ENCODE peak calls at places on chromosomes 5 and 9, in four cellular contexts. One of them, this sample, is unnamed. For H3K36me3, the result is how much of the 10 kb centered on the place peaks cover.

GRCh38 chr9:696332-697090 is 145.0 kb upstream of the DMRT1 start:
- DNase-seq in HCT116: no peak
- DNase-seq in CD4-positive, alpha-beta memory T cell: no peak
- DNase-seq in hepatocyte: peak
- DNase-seq in this sample: peak

GRCh38 chr5:62948294-62948693 is 369.7 kb downstream of the LRRC70 start:
- DNase-seq in CD4-positive, alpha-beta memory T cell: no peak
- DNase-seq in hepatocyte: no peak
- DNase-seq in HCT116: no peak
- DNase-seq in this sample: no peak

GRCh38 chr9:105887679-105888078 is 193.3 kb downstream of the TMEM38B start:
- DNase-seq in hepatocyte: no peak
- DNase-seq in HCT116: no peak
- DNase-seq in CD4-positive, alpha-beta memory T cell: no peak
- DNase-seq in this sample: no peak

GRCh38 chr9:126612329-126612812 is 1.4 kb upstream of the LMX1B start:
- DNase-seq in hepatocyte: no peak
- DNase-seq in HCT116: no peak
- DNase-seq in CD4-positive, alpha-beta memory T cell: no peak
- DNase-seq in this sample: peak

GRCh38 chr9:108057421-108058136 is 568.0 kb upstream of the KLF4 start:
- DNase-seq in CD4-positive, alpha-beta memory T cell: no peak
- DNase-seq in HCT116: no peak
- DNase-seq in hepatocyte: peak
- DNase-seq in this sample: no peak

GRCh38 chr9:129197978-129198736 is 20.1 kb upstream of the IER5L start:
- DNase-seq in CD4-positive, alpha-beta memory T cell: no peak
- DNase-seq in hepatocyte: peak
- DNase-seq in HCT116: no peak
- DNase-seq in this sample: no peak

GRCh38 chr5:151093476-151093889 is 12.6 kb upstream of the TNIP1 start:
- DNase-seq in HCT116: no peak
- DNase-seq in CD4-positive, alpha-beta memory T cell: no peak
- DNase-seq in hepatocyte: peak
- DNase-seq in this sample: peak

GRCh38 chr9:112631313-112631712 is 86.6 kb downstream of the INIP start:
- DNase-seq in HCT116: no peak
- DNase-seq in CD4-positive, alpha-beta memory T cell: no peak
- DNase-seq in hepatocyte: no peak
- DNase-seq in this sample: peak

GRCh38 chr5:8114597-8115266 is 245.8 kb downstream of the MTRR start:
- DNase-seq in CD4-positive, alpha-beta memory T cell: no peak
- DNase-seq in hepatocyte: no peak
- DNase-seq in HCT116: no peak
- DNase-seq in this sample: peak

GRCh38 chr5:1093361-1093760 is 18.5 kb downstream of the SLC12A7 start:
- DNase-seq in CD4-positive, alpha-beta memory T cell: no peak
- DNase-seq in HCT116: no peak
- DNase-seq in hepatocyte: no peak
- DNase-seq in this sample: no peak

GRCh38 chr9:36625006-36625600 is 52.4 kb downstream of the MELK start:
- DNase-seq in CD4-positive, alpha-beta memory T cell: no peak
- DNase-seq in hepatocyte: peak
- DNase-seq in HCT116: peak
- DNase-seq in this sample: no peak

GRCh38 chr5:114789773-114790402 is 379.8 kb downstream of the TRIM36 start:
- DNase-seq in HCT116: peak
- DNase-seq in CD4-positive, alpha-beta memory T cell: no peak
- DNase-seq in hepatocyte: peak
- DNase-seq in this sample: peak

GRCh38 chr5:115685480-115685879 is 59.6 kb upstream of the TMED7 start:
- DNase-seq in HCT116: no peak
- DNase-seq in hepatocyte: no peak
- DNase-seq in CD4-positive, alpha-beta memory T cell: no peak
- DNase-seq in this sample: no peak

GRCh38 chr5:28810751-28811136 is 1772.4 kb upstream of the CDH9 start:
- DNase-seq in CD4-positive, alpha-beta memory T cell: no peak
- DNase-seq in hepatocyte: no peak
- DNase-seq in HCT116: no peak
- DNase-seq in this sample: no peak

GRCh38 chr5:54443264-54443663 is 12.2 kb upstream of the HSPB3 start:
- DNase-seq in CD4-positive, alpha-beta memory T cell: no peak
- DNase-seq in HCT116: peak
- DNase-seq in hepatocyte: no peak
- DNase-seq in this sample: no peak

GRCh38 chr5:107104040-107104773 is 566.5 kb downstream of the EFNA5 start:
- DNase-seq in HCT116: no peak
- DNase-seq in CD4-positive, alpha-beta memory T cell: no peak
- DNase-seq in hepatocyte: no peak
- DNase-seq in this sample: no peak

GRCh38 chr5:146040559-146040958 is 64.8 kb downstream of the PLAC8L1 start:
- DNase-seq in CD4-positive, alpha-beta memory T cell: no peak
- DNase-seq in HCT116: no peak
- DNase-seq in hepatocyte: no peak
- DNase-seq in this sample: no peak

GRCh38 chr9:761793-762190 is 79.7 kb upstream of the DMRT1 start:
- DNase-seq in CD4-positive, alpha-beta memory T cell: no peak
- DNase-seq in hepatocyte: no peak
- DNase-seq in HCT116: no peak
- DNase-seq in this sample: no peak

GRCh38 chr9:91761362-91761761 is 188.7 kb downstream of the ROR2 start:
- DNase-seq in CD4-positive, alpha-beta memory T cell: no peak
- DNase-seq in hepatocyte: no peak
- DNase-seq in HCT116: no peak
- DNase-seq in this sample: no peak

GRCh38 chr5:93741136-93741811 is at the start of gene POU5F2:
- DNase-seq in CD4-positive, alpha-beta memory T cell: no peak
- DNase-seq in hepatocyte: no peak
- DNase-seq in HCT116: no peak
- DNase-seq in this sample: no peak

GRCh38 chr5:76679231-76679630 is 36.7 kb upstream of the F2R start:
- DNase-seq in CD4-positive, alpha-beta memory T cell: no peak
- DNase-seq in hepatocyte: no peak
- DNase-seq in HCT116: no peak
- DNase-seq in this sample: no peak

GRCh38 chr5:80825780-80826460 is 134.2 kb upstream of the RASGRF2 start:
- DNase-seq in hepatocyte: no peak
- DNase-seq in CD4-positive, alpha-beta memory T cell: no peak
- DNase-seq in HCT116: no peak
- DNase-seq in this sample: no peak

DNA sequence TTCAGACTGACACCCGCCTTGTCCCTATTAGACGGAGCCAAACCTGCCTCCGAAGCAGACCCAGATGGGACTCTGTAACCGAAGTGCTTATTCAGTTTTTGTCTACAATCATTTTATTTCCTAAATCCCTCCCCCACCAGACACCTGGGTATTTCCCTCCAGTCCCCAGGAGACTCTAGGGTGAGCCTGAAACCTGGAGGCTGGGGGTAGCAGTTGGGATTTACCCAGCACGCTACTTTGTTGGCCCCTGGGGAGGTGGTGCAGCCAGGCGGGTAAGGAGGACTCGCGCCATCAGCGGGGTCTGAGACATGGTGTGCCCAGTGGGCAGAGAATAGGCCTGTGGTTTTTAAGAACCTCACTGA is 1.3 kb upstream of the LHX2 start:
- DNase-seq in hepatocyte: no peak
- DNase-seq in HCT116: no peak
- DNase-seq in CD4-positive, alpha-beta memory T cell: no peak
- DNase-seq in this sample: no peak
- H3K4me3 ChIP-seq in hepatocyte: no peak
- H3K4me3 ChIP-seq in HCT116: no peak
- H3K4me3 ChIP-seq in CD4-positive, alpha-beta memory T cell: no peak
- H3K4me3 ChIP-seq in this sample: no peak

GRCh38 chr5:175493260-175493659 is 14.9 kb downstream of the SFXN1 start:
- DNase-seq in HCT116: no peak
- DNase-seq in hepatocyte: no peak
- DNase-seq in CD4-positive, alpha-beta memory T cell: no peak
- DNase-seq in this sample: no peak

GRCh38 chr5:175494271-175495183 is 16.2 kb downstream of the SFXN1 start:
- DNase-seq in HCT116: no peak
- DNase-seq in CD4-positive, alpha-beta memory T cell: no peak
- DNase-seq in hepatocyte: no peak
- DNase-seq in this sample: no peak

GRCh38 chr5:175491223-175491622 is 12.9 kb downstream of the SFXN1 start:
- DNase-seq in HCT116: no peak
- DNase-seq in hepatocyte: no peak
- DNase-seq in CD4-positive, alpha-beta memory T cell: no peak
- DNase-seq in this sample: no peak

GRCh38 chr5:175489693-175490443 is 11.5 kb downstream of the SFXN1 start:
- DNase-seq in HCT116: no peak
- DNase-seq in hepatocyte: no peak
- DNase-seq in CD4-positive, alpha-beta memory T cell: no peak
- DNase-seq in this sample: no peak

DNA sequence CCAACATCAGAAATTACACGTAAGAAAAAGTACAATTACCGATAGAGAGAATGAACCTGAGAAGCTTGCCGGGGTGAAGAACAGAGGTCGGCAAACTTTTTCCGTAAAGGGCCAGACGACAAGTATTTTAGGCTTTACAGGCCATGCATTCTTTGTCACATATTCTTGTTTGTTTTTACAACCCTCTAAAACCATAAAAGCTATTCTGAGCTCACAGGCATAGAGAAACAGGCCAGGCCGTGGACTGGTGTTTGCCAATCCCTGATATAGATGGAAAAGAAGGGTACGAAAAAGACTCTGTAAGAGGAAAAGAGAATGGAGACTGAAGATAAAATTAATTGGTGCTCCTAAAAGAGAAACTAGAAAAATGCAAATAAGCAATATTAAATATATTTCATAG is 15.4 kb downstream of the SFXN1 start:
- DNase-seq in hepatocyte: no peak
- DNase-seq in CD4-positive, alpha-beta memory T cell: no peak
- DNase-seq in HCT116: no peak
- DNase-seq in this sample: no peak
- H3K36me3 ChIP-seq in hepatocyte: under half
- H3K36me3 ChIP-seq in CD4-positive, alpha-beta memory T cell: under half
- H3K36me3 ChIP-seq in HCT116: under half
- H3K36me3 ChIP-seq in this sample: under half

GRCh38 chr5:159095218-159095617 is 4.5 kb downstream of the EBF1 start:
- DNase-seq in hepatocyte: no peak
- DNase-seq in HCT116: no peak
- DNase-seq in CD4-positive, alpha-beta memory T cell: no peak
- DNase-seq in this sample: no peak
- H3K4me3 ChIP-seq in hepatocyte: no peak
- H3K4me3 ChIP-seq in HCT116: no peak
- H3K4me3 ChIP-seq in CD4-positive, alpha-beta memory T cell: no peak
- H3K4me3 ChIP-seq in this sample: no peak

GRCh38 chr5:31534527-31535046 is 2.5 kb downstream of the C5orf22 start:
- DNase-seq in HCT116: no peak
- DNase-seq in CD4-positive, alpha-beta memory T cell: no peak
- DNase-seq in hepatocyte: no peak
- DNase-seq in this sample: no peak
- H3K36me3 ChIP-seq in HCT116: under half
- H3K36me3 ChIP-seq in CD4-positive, alpha-beta memory T cell: under half
- H3K36me3 ChIP-seq in hepatocyte: under half
- H3K36me3 ChIP-seq in this sample: under half

GRCh38 chr5:10559151-10559550 is 4.7 kb upstream of the ANKRD33B start:
- DNase-seq in hepatocyte: no peak
- DNase-seq in HCT116: no peak
- DNase-seq in CD4-positive, alpha-beta memory T cell: no peak
- DNase-seq in this sample: no peak
- H3K4me3 ChIP-seq in hepatocyte: no peak
- H3K4me3 ChIP-seq in HCT116: no peak
- H3K4me3 ChIP-seq in CD4-positive, alpha-beta memory T cell: no peak
- H3K4me3 ChIP-seq in this sample: no peak

DNA sequence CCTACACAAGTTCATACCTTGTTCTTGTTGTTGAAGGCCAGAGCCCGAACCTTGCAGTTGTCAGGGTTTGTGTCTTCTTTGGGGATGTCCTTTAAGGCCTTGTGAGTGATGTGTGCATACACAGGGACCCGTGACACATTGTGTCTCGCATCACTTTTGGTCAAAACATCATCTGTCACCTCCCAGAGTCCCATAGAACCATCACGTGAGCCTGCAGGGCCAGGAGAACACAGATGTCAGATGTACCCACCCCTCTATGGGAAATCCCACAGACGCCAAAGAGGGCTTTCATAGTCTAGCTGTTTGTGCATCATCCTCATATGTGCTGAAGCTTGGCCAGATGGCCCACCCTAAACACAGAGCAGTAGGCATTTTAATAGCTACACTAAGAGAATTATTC is 28.2 kb downstream of the DCAF12 start:
- DNase-seq in HCT116: no peak
- DNase-seq in CD4-positive, alpha-beta memory T cell: no peak
- DNase-seq in hepatocyte: no peak
- DNase-seq in this sample: no peak
- H3K36me3 ChIP-seq in HCT116: under half
- H3K36me3 ChIP-seq in CD4-positive, alpha-beta memory T cell: under half
- H3K36me3 ChIP-seq in hepatocyte: under half
- H3K36me3 ChIP-seq in this sample: under half

DNA sequence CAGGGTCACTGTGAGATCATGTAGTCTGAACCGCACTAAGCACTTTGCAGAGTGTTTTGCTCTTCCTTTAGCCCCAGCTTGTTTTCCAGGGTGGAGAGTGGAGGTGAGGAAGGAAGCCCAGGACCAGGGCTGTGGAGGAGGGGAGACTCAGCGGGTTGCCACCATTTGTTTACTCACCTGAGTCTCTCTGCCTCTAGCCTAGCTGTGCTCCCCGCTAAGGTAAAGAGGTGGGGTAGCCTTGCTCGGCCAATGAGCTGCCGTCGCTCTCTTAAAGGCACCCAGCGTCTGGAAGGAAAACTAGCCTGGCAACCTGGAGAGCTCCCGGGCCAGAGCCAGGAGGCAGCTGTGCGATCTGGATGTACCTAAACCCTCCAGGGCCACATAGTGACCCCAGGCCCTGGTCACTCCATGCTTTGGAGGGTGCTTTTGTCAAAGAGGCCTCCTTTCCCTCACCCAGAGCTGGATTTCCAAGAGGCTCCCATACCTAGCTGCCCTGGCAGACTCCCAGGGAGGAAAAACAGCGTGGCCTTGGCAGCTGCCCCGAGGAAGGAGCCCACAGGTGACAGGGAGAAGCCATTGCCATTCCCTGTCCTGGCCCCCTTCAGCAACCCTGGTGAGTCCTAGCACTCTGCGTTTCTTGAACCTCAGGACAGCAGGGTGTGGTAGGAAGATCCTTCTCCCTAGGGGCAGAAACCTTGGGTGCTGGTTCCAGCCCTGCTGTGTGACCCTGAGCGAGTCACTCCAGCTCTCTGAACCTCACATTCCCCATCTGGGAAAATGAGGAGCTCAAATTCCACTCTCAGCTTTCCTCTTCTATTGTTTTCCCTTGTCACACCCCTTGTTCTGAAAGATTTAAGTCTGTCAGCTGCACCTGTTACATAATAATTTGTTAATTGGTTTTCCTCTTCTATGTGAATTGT is 42.4 kb upstream of the LARP1 start:
- DNase-seq in CD4-positive, alpha-beta memory T cell: no peak
- DNase-seq in HCT116: peak
- DNase-seq in hepatocyte: peak
- DNase-seq in this sample: peak
- H3K4me3 ChIP-seq in CD4-positive, alpha-beta memory T cell: no peak
- H3K4me3 ChIP-seq in HCT116: peak
- H3K4me3 ChIP-seq in hepatocyte: no peak
- H3K4me3 ChIP-seq in this sample: no peak

This sample was measured in Caco-2.